ENCODE peak calls at places on chromosomes 11 and 22, in four cellular contexts. One of them, this sample, is unnamed.

GRCh38 chr11:16860632-16861031 is 122.2 kb downstream of the C11orf58 start:
- DNase-seq in K562: peak
- DNase-seq in IMR-90: no peak
- DNase-seq in HepG2: no peak
- DNase-seq in this sample: no peak

GRCh38 chr22:37777122-37777687 is 30.5 kb upstream of the GCAT start:
- DNase-seq in K562: peak
- DNase-seq in IMR-90: peak
- DNase-seq in HepG2: peak
- DNase-seq in this sample: no peak

GRCh38 chr11:18233912-18234311 is 2.7 kb downstream of the SAA4 start:
- DNase-seq in HepG2: no peak
- DNase-seq in K562: no peak
- DNase-seq in IMR-90: no peak
- DNase-seq in this sample: no peak

GRCh38 chr11:70070736-70071135 is 7.4 kb upstream of the ANO1 start:
- DNase-seq in HepG2: no peak
- DNase-seq in IMR-90: no peak
- DNase-seq in K562: no peak
- DNase-seq in this sample: no peak

GRCh38 chr11:103880968-103881367 is 155.5 kb upstream of the DDI1 start:
- DNase-seq in IMR-90: no peak
- DNase-seq in HepG2: no peak
- DNase-seq in K562: no peak
- DNase-seq in this sample: no peak

GRCh38 chr11:64717268-64717578 is 5.8 kb downstream of the NRXN2 start:
- DNase-seq in K562: no peak
- DNase-seq in HepG2: no peak
- DNase-seq in IMR-90: no peak
- DNase-seq in this sample: no peak

GRCh38 chr22:24398409-24398808 is 29.0 kb upstream of the ADORA2A start:
- DNase-seq in K562: no peak
- DNase-seq in IMR-90: peak
- DNase-seq in HepG2: no peak
- DNase-seq in this sample: no peak

GRCh38 chr22:46116491-46116958 is 33.8 kb upstream of the PPARA start:
- DNase-seq in IMR-90: peak
- DNase-seq in K562: peak
- DNase-seq in HepG2: peak
- DNase-seq in this sample: peak

GRCh38 chr11:3155691-3156258 is 9.3 kb downstream of the OSBPL5 start:
- DNase-seq in K562: no peak
- DNase-seq in IMR-90: no peak
- DNase-seq in HepG2: no peak
- DNase-seq in this sample: no peak

GRCh38 chr22:40665312-40665711 is 14.0 kb upstream of the MCHR1 start:
- DNase-seq in IMR-90: peak
- DNase-seq in K562: no peak
- DNase-seq in HepG2: no peak
- DNase-seq in this sample: no peak

GRCh38 chr11:123573291-123573690 is 81.1 kb downstream of the SCN3B start:
- DNase-seq in IMR-90: no peak
- DNase-seq in HepG2: no peak
- DNase-seq in K562: no peak
- DNase-seq in this sample: no peak

GRCh38 chr11:10725114-10725906 is 25.7 kb upstream of the CTR9 start:
- DNase-seq in K562: peak
- DNase-seq in HepG2: no peak
- DNase-seq in IMR-90: peak
- DNase-seq in this sample: no peak

GRCh38 chr22:22870577-22871398 is 16.8 kb upstream of the IGLL5 start:
- DNase-seq in IMR-90: no peak
- DNase-seq in K562: peak
- DNase-seq in HepG2: no peak
- DNase-seq in this sample: no peak

GRCh38 chr11:74636633-74637184 is 44.3 kb downstream of the POLD3 start:
- DNase-seq in K562: peak
- DNase-seq in IMR-90: peak
- DNase-seq in HepG2: no peak
- DNase-seq in this sample: peak

GRCh38 chr11:15926071-15926470 is 430.3 kb downstream of the SOX6 start:
- DNase-seq in HepG2: no peak
- DNase-seq in K562: no peak
- DNase-seq in IMR-90: no peak
- DNase-seq in this sample: no peak

GRCh38 chr22:48248901-48249455 is 1486.5 kb downstream of the TBC1D22A start:
- DNase-seq in HepG2: no peak
- DNase-seq in IMR-90: no peak
- DNase-seq in K562: no peak
- DNase-seq in this sample: no peak

GRCh38 chr11:2775626-2776350 is 76.0 kb upstream of the KCNQ1OT1 start:
- DNase-seq in IMR-90: no peak
- DNase-seq in HepG2: no peak
- DNase-seq in K562: no peak
- DNase-seq in this sample: no peak

GRCh38 chr22:20750461-20751184 is 23.3 kb upstream of the SERPIND1 start:
- DNase-seq in IMR-90: peak
- DNase-seq in HepG2: no peak
- DNase-seq in K562: peak
- DNase-seq in this sample: peak

GRCh38 chr11:125787827-125788226 is at the start of gene PATE3:
- DNase-seq in HepG2: no peak
- DNase-seq in IMR-90: no peak
- DNase-seq in K562: no peak
- DNase-seq in this sample: no peak

GRCh38 chr22:48927591-48927990 is 900.1 kb downstream of the BRD1 start:
- DNase-seq in IMR-90: no peak
- DNase-seq in HepG2: no peak
- DNase-seq in K562: no peak
- DNase-seq in this sample: no peak

GRCh38 chr22:47168900-47169800 is 406.7 kb downstream of the TBC1D22A start:
- DNase-seq in IMR-90: peak
- DNase-seq in K562: peak
- DNase-seq in HepG2: peak
- DNase-seq in this sample: peak

GRCh38 chr11:17932472-17932871 is 80.4 kb downstream of the SERGEF start:
- DNase-seq in IMR-90: no peak
- DNase-seq in HepG2: no peak
- DNase-seq in K562: no peak
- DNase-seq in this sample: no peak

GRCh38 chr22:35866646-35867045 is 149.0 kb downstream of the APOL5 start:
- DNase-seq in K562: no peak
- DNase-seq in IMR-90: no peak
- DNase-seq in HepG2: no peak
- DNase-seq in this sample: no peak

GRCh38 chr11:131658414-131658813 is 288.0 kb downstream of the NTM start:
- DNase-seq in K562: no peak
- DNase-seq in IMR-90: no peak
- DNase-seq in HepG2: no peak
- DNase-seq in this sample: no peak

GRCh38 chr22:35572552-35572951 is 31.9 kb downstream of the RASD2 start:
- DNase-seq in K562: no peak
- DNase-seq in IMR-90: no peak
- DNase-seq in HepG2: no peak
- DNase-seq in this sample: no peak

GRCh38 chr11:73404048-73404447 is 27.8 kb downstream of the RELT start:
- DNase-seq in K562: peak
- DNase-seq in HepG2: peak
- DNase-seq in IMR-90: peak
- DNase-seq in this sample: peak

GRCh38 chr22:50294319-50294656 is 13.2 kb downstream of the PLXNB2 start:
- DNase-seq in HepG2: no peak
- DNase-seq in IMR-90: no peak
- DNase-seq in K562: no peak
- DNase-seq in this sample: no peak

GRCh38 chr11:64887757-64888405 is 9.5 kb upstream of the EHD1 start:
- DNase-seq in IMR-90: no peak
- DNase-seq in K562: peak
- DNase-seq in HepG2: peak
- DNase-seq in this sample: peak

GRCh38 chr11:8066036-8066910 is 14.7 kb upstream of the TUB start:
- DNase-seq in HepG2: no peak
- DNase-seq in K562: no peak
- DNase-seq in IMR-90: no peak
- DNase-seq in this sample: no peak

GRCh38 chr11:113274708-113275582 is 39.4 kb upstream of the TTC12 start:
- DNase-seq in K562: peak
- DNase-seq in IMR-90: no peak
- DNase-seq in HepG2: no peak
- DNase-seq in this sample: peak

GRCh38 chr11:12813371-12814225 is 139.4 kb downstream of the TEAD1 start:
- DNase-seq in IMR-90: peak
- DNase-seq in K562: peak
- DNase-seq in HepG2: no peak
- DNase-seq in this sample: peak

GRCh38 chr11:133552938-133553337 is 20.6 kb upstream of the OPCML start:
- DNase-seq in K562: no peak
- DNase-seq in IMR-90: no peak
- DNase-seq in HepG2: no peak
- DNase-seq in this sample: no peak

GRCh38 chr11:62068730-62069129 is 55.1 kb upstream of the INCENP start:
- DNase-seq in IMR-90: no peak
- DNase-seq in HepG2: no peak
- DNase-seq in K562: no peak
- DNase-seq in this sample: no peak

GRCh38 chr11:128579790-128580504 is 7.4 kb downstream of the ETS1 start:
- DNase-seq in IMR-90: peak
- DNase-seq in K562: no peak
- DNase-seq in HepG2: no peak
- DNase-seq in this sample: no peak

GRCh38 chr11:115126515-115127208 is 377.6 kb downstream of the CADM1 start:
- DNase-seq in IMR-90: no peak
- DNase-seq in HepG2: no peak
- DNase-seq in K562: no peak
- DNase-seq in this sample: no peak

GRCh38 chr11:123765601-123766000 is 11.3 kb upstream of the OR6X1 start:
- DNase-seq in HepG2: no peak
- DNase-seq in IMR-90: no peak
- DNase-seq in K562: no peak
- DNase-seq in this sample: no peak

GRCh38 chr22:43479962-43480361 is 68.1 kb downstream of the MPPED1 start:
- DNase-seq in IMR-90: no peak
- DNase-seq in HepG2: no peak
- DNase-seq in K562: no peak
- DNase-seq in this sample: no peak

GRCh38 chr11:29018631-29019030 is 910.4 kb downstream of the METTL15 start:
- DNase-seq in HepG2: no peak
- DNase-seq in IMR-90: peak
- DNase-seq in K562: no peak
- DNase-seq in this sample: peak
- TF ChIP-seq MAFK in HepG2: no peak
- TF ChIP-seq MAFK in IMR-90: peak
- TF ChIP-seq MAFK in K562: no peak
- TF ChIP-seq MAFK in this sample: peak

GRCh38 chr22:17770180-17771077 is 3.8 kb downstream of the BID start:
- DNase-seq in K562: no peak
- DNase-seq in IMR-90: no peak
- DNase-seq in HepG2: no peak
- DNase-seq in this sample: no peak

GRCh38 chr22:17764036-17764435 is 10.2 kb downstream of the BID start:
- DNase-seq in HepG2: no peak
- DNase-seq in K562: no peak
- DNase-seq in IMR-90: no peak
- DNase-seq in this sample: no peak

GRCh38 chr22:17769716-17770082 is 4.6 kb downstream of the BID start:
- DNase-seq in IMR-90: no peak
- DNase-seq in HepG2: no peak
- DNase-seq in K562: no peak
- DNase-seq in this sample: no peak

GRCh38 chr22:17769013-17769715 is 5.1 kb downstream of the BID start:
- DNase-seq in IMR-90: no peak
- DNase-seq in K562: no peak
- DNase-seq in HepG2: no peak
- DNase-seq in this sample: no peak

GRCh38 chr22:17767236-17768065 is 6.8 kb downstream of the BID start:
- DNase-seq in K562: no peak
- DNase-seq in IMR-90: no peak
- DNase-seq in HepG2: no peak
- DNase-seq in this sample: no peak
- TF ChIP-seq BHLHE40 in K562: no peak
- TF ChIP-seq BHLHE40 in IMR-90: no peak
- TF ChIP-seq BHLHE40 in HepG2: no peak
- TF ChIP-seq BHLHE40 in this sample: no peak

GRCh38 chr11:78327945-78328344 is 89.7 kb downstream of the GAB2 start:
- DNase-seq in HepG2: no peak
- DNase-seq in K562: no peak
- DNase-seq in IMR-90: no peak
- DNase-seq in this sample: no peak

GRCh38 chr11:78323356-78323755 is 94.3 kb downstream of the GAB2 start:
- DNase-seq in IMR-90: no peak
- DNase-seq in HepG2: no peak
- DNase-seq in K562: no peak
- DNase-seq in this sample: no peak

GRCh38 chr11:78330361-78330760 is 87.3 kb downstream of the GAB2 start:
- DNase-seq in IMR-90: no peak
- DNase-seq in HepG2: no peak
- DNase-seq in K562: no peak
- DNase-seq in this sample: no peak

GRCh38 chr11:78319453-78319955 is 98.1 kb downstream of the GAB2 start:
- DNase-seq in HepG2: no peak
- DNase-seq in IMR-90: peak
- DNase-seq in K562: no peak
- DNase-seq in this sample: no peak

GRCh38 chr11:78325274-78325781 is 92.3 kb downstream of the GAB2 start:
- DNase-seq in IMR-90: no peak
- DNase-seq in HepG2: no peak
- DNase-seq in K562: peak
- DNase-seq in this sample: no peak
- TF ChIP-seq RFX5 in IMR-90: no peak
- TF ChIP-seq RFX5 in HepG2: no peak
- TF ChIP-seq RFX5 in K562: no peak
- TF ChIP-seq RFX5 in this sample: no peak

DNA sequence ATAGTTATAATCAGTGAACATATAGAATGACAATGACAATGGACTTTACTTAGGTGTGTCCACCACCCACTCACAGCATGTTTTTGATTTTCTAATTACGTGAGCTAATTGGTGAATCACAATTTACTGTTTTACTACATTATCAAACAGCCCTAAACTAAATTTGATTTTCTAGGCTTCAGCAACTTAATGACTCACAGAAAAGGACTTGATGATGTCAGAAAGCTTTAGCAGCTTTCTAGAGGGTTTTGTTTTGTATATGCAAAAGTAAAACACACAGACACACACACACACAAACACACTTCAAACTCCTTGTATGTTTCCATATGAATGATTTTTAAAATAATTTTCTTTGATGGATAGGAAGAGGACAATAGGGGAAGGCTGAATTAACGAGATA is 878.6 kb upstream of the CCDC90B start:
- DNase-seq in K562: no peak
- DNase-seq in HepG2: no peak
- DNase-seq in IMR-90: no peak
- DNase-seq in this sample: no peak
- TF ChIP-seq MAFK in K562: no peak
- TF ChIP-seq MAFK in HepG2: no peak
- TF ChIP-seq MAFK in IMR-90: no peak
- TF ChIP-seq MAFK in this sample: no peak

GRCh38 chr11:121890377-121890776 is 225.6 kb downstream of the BLID start:
- DNase-seq in K562: no peak
- DNase-seq in IMR-90: peak
- DNase-seq in HepG2: no peak
- DNase-seq in this sample: no peak
- TF ChIP-seq BHLHE40 in K562: no peak
- TF ChIP-seq BHLHE40 in IMR-90: no peak
- TF ChIP-seq BHLHE40 in HepG2: no peak
- TF ChIP-seq BHLHE40 in this sample: no peak

This sample was measured in A549.